ENCODE peak calls at places on chromosomes 7 and 10, in ten cellular contexts. One of them, this sample, is unnamed.

GRCh38 chr7:1678070-1678543 is 8.0 kb downstream of the ELFN1 start:
- DNase-seq in amniotic stem cell: no peak
- DNase-seq in MV-4-11: no peak
- DNase-seq in GM04504: no peak
- DNase-seq in HT1080: no peak
- DNase-seq in T-cell: no peak
- DNase-seq in mucosa of descending colon: no peak
- DNase-seq in stimulated activated CD8-positive, alpha-beta memory T cell treated with anti-CD3 and anti-CD28 coated beads, Interleukin-15, amount 100 ng/mL, for 1 hour: no peak
- DNase-seq in heart right ventricle: no peak
- DNase-seq in GM10248: peak
- DNase-seq in this sample: peak

GRCh38 chr10:125041856-125042506 is 100.1 kb downstream of the ZRANB1 start:
- DNase-seq in HT1080: no peak
- DNase-seq in heart right ventricle: no peak
- DNase-seq in T-cell: no peak
- DNase-seq in mucosa of descending colon: no peak
- DNase-seq in GM04504: no peak
- DNase-seq in MV-4-11: no peak
- DNase-seq in amniotic stem cell: no peak
- DNase-seq in GM10248: no peak
- DNase-seq in stimulated activated CD8-positive, alpha-beta memory T cell treated with anti-CD3 and anti-CD28 coated beads, Interleukin-15, amount 100 ng/mL, for 1 hour: no peak
- DNase-seq in this sample: no peak

GRCh38 chr10:18713077-18713476 is 53.8 kb downstream of the ARL5B start:
- DNase-seq in GM10248: no peak
- DNase-seq in T-cell: no peak
- DNase-seq in mucosa of descending colon: no peak
- DNase-seq in MV-4-11: peak
- DNase-seq in HT1080: peak
- DNase-seq in heart right ventricle: no peak
- DNase-seq in GM04504: peak
- DNase-seq in amniotic stem cell: peak
- DNase-seq in stimulated activated CD8-positive, alpha-beta memory T cell treated with anti-CD3 and anti-CD28 coated beads, Interleukin-15, amount 100 ng/mL, for 1 hour: no peak
- DNase-seq in this sample: no peak

GRCh38 chr7:94252124-94252523 is 142.6 kb upstream of the COL1A2 start:
- DNase-seq in heart right ventricle: no peak
- DNase-seq in amniotic stem cell: no peak
- DNase-seq in stimulated activated CD8-positive, alpha-beta memory T cell treated with anti-CD3 and anti-CD28 coated beads, Interleukin-15, amount 100 ng/mL, for 1 hour: no peak
- DNase-seq in GM04504: no peak
- DNase-seq in mucosa of descending colon: no peak
- DNase-seq in HT1080: no peak
- DNase-seq in MV-4-11: no peak
- DNase-seq in T-cell: no peak
- DNase-seq in GM10248: no peak
- DNase-seq in this sample: no peak

GRCh38 chr10:2924425-2924824 is 142.9 kb upstream of the PFKP start:
- DNase-seq in GM04504: no peak
- DNase-seq in T-cell: no peak
- DNase-seq in heart right ventricle: no peak
- DNase-seq in HT1080: no peak
- DNase-seq in GM10248: no peak
- DNase-seq in MV-4-11: no peak
- DNase-seq in mucosa of descending colon: no peak
- DNase-seq in stimulated activated CD8-positive, alpha-beta memory T cell treated with anti-CD3 and anti-CD28 coated beads, Interleukin-15, amount 100 ng/mL, for 1 hour: no peak
- DNase-seq in amniotic stem cell: no peak
- DNase-seq in this sample: no peak

GRCh38 chr7:31134246-31135188 is 82.4 kb downstream of the ADCYAP1R1 start:
- DNase-seq in stimulated activated CD8-positive, alpha-beta memory T cell treated with anti-CD3 and anti-CD28 coated beads, Interleukin-15, amount 100 ng/mL, for 1 hour: no peak
- DNase-seq in mucosa of descending colon: peak
- DNase-seq in heart right ventricle: peak
- DNase-seq in amniotic stem cell: peak
- DNase-seq in MV-4-11: peak
- DNase-seq in T-cell: peak
- DNase-seq in GM10248: peak
- DNase-seq in GM04504: peak
- DNase-seq in HT1080: peak
- DNase-seq in this sample: no peak

GRCh38 chr10:88039496-88040200 is 176.2 kb downstream of the PTEN start:
- DNase-seq in MV-4-11: no peak
- DNase-seq in HT1080: peak
- DNase-seq in mucosa of descending colon: no peak
- DNase-seq in GM04504: no peak
- DNase-seq in GM10248: no peak
- DNase-seq in amniotic stem cell: no peak
- DNase-seq in stimulated activated CD8-positive, alpha-beta memory T cell treated with anti-CD3 and anti-CD28 coated beads, Interleukin-15, amount 100 ng/mL, for 1 hour: no peak
- DNase-seq in heart right ventricle: no peak
- DNase-seq in T-cell: no peak
- DNase-seq in this sample: no peak

GRCh38 chr10:132068431-132069121 is 2.8 kb downstream of the JAKMIP3 start:
- DNase-seq in T-cell: no peak
- DNase-seq in GM04504: no peak
- DNase-seq in MV-4-11: no peak
- DNase-seq in amniotic stem cell: no peak
- DNase-seq in heart right ventricle: no peak
- DNase-seq in HT1080: no peak
- DNase-seq in mucosa of descending colon: no peak
- DNase-seq in stimulated activated CD8-positive, alpha-beta memory T cell treated with anti-CD3 and anti-CD28 coated beads, Interleukin-15, amount 100 ng/mL, for 1 hour: no peak
- DNase-seq in GM10248: no peak
- DNase-seq in this sample: peak

GRCh38 chr7:106243893-106244292 is 40.9 kb downstream of the NAMPT start:
- DNase-seq in HT1080: no peak
- DNase-seq in GM04504: peak
- DNase-seq in T-cell: no peak
- DNase-seq in mucosa of descending colon: no peak
- DNase-seq in amniotic stem cell: no peak
- DNase-seq in GM10248: no peak
- DNase-seq in stimulated activated CD8-positive, alpha-beta memory T cell treated with anti-CD3 and anti-CD28 coated beads, Interleukin-15, amount 100 ng/mL, for 1 hour: no peak
- DNase-seq in MV-4-11: no peak
- DNase-seq in heart right ventricle: no peak
- DNase-seq in this sample: no peak

GRCh38 chr10:4851846-4852245 is 25.8 kb downstream of the AKR1E2 start:
- DNase-seq in heart right ventricle: peak
- DNase-seq in HT1080: no peak
- DNase-seq in stimulated activated CD8-positive, alpha-beta memory T cell treated with anti-CD3 and anti-CD28 coated beads, Interleukin-15, amount 100 ng/mL, for 1 hour: no peak
- DNase-seq in GM10248: no peak
- DNase-seq in GM04504: no peak
- DNase-seq in MV-4-11: no peak
- DNase-seq in amniotic stem cell: no peak
- DNase-seq in mucosa of descending colon: no peak
- DNase-seq in T-cell: no peak
- DNase-seq in this sample: no peak

GRCh38 chr10:71314028-71314693 is 4.9 kb upstream of the SLC29A3 start:
- DNase-seq in heart right ventricle: peak
- DNase-seq in HT1080: no peak
- DNase-seq in stimulated activated CD8-positive, alpha-beta memory T cell treated with anti-CD3 and anti-CD28 coated beads, Interleukin-15, amount 100 ng/mL, for 1 hour: peak
- DNase-seq in MV-4-11: peak
- DNase-seq in mucosa of descending colon: peak
- DNase-seq in GM04504: no peak
- DNase-seq in amniotic stem cell: no peak
- DNase-seq in GM10248: peak
- DNase-seq in T-cell: peak
- DNase-seq in this sample: no peak

GRCh38 chr10:104406715-104407517 is 53.3 kb downstream of the CFAP58 start:
- DNase-seq in HT1080: peak
- DNase-seq in T-cell: no peak
- DNase-seq in amniotic stem cell: peak
- DNase-seq in GM04504: peak
- DNase-seq in stimulated activated CD8-positive, alpha-beta memory T cell treated with anti-CD3 and anti-CD28 coated beads, Interleukin-15, amount 100 ng/mL, for 1 hour: no peak
- DNase-seq in GM10248: no peak
- DNase-seq in heart right ventricle: no peak
- DNase-seq in MV-4-11: peak
- DNase-seq in mucosa of descending colon: no peak
- DNase-seq in this sample: no peak

GRCh38 chr10:114483575-114483974 is 79.3 kb upstream of the AFAP1L2 start:
- DNase-seq in T-cell: no peak
- DNase-seq in stimulated activated CD8-positive, alpha-beta memory T cell treated with anti-CD3 and anti-CD28 coated beads, Interleukin-15, amount 100 ng/mL, for 1 hour: no peak
- DNase-seq in mucosa of descending colon: no peak
- DNase-seq in HT1080: no peak
- DNase-seq in GM04504: no peak
- DNase-seq in MV-4-11: no peak
- DNase-seq in GM10248: no peak
- DNase-seq in heart right ventricle: no peak
- DNase-seq in amniotic stem cell: no peak
- DNase-seq in this sample: no peak

GRCh38 chr10:98134431-98135221 is at the start of gene R3HCC1L:
- DNase-seq in GM04504: peak
- DNase-seq in MV-4-11: peak
- DNase-seq in HT1080: peak
- DNase-seq in amniotic stem cell: peak
- DNase-seq in stimulated activated CD8-positive, alpha-beta memory T cell treated with anti-CD3 and anti-CD28 coated beads, Interleukin-15, amount 100 ng/mL, for 1 hour: peak
- DNase-seq in mucosa of descending colon: peak
- DNase-seq in heart right ventricle: peak
- DNase-seq in GM10248: peak
- DNase-seq in T-cell: peak
- DNase-seq in this sample: peak

GRCh38 chr7:123782071-123782798 is 33.4 kb upstream of the WASL start:
- DNase-seq in heart right ventricle: no peak
- DNase-seq in GM04504: no peak
- DNase-seq in stimulated activated CD8-positive, alpha-beta memory T cell treated with anti-CD3 and anti-CD28 coated beads, Interleukin-15, amount 100 ng/mL, for 1 hour: no peak
- DNase-seq in T-cell: no peak
- DNase-seq in GM10248: no peak
- DNase-seq in amniotic stem cell: no peak
- DNase-seq in HT1080: no peak
- DNase-seq in mucosa of descending colon: peak
- DNase-seq in MV-4-11: no peak
- DNase-seq in this sample: no peak

GRCh38 chr7:127541548-127541947 is 43.8 kb downstream of the GCC1 start:
- DNase-seq in stimulated activated CD8-positive, alpha-beta memory T cell treated with anti-CD3 and anti-CD28 coated beads, Interleukin-15, amount 100 ng/mL, for 1 hour: no peak
- DNase-seq in MV-4-11: no peak
- DNase-seq in heart right ventricle: no peak
- DNase-seq in T-cell: no peak
- DNase-seq in GM10248: no peak
- DNase-seq in amniotic stem cell: no peak
- DNase-seq in mucosa of descending colon: no peak
- DNase-seq in GM04504: no peak
- DNase-seq in HT1080: no peak
- DNase-seq in this sample: no peak

GRCh38 chr7:134514663-134515062 is 12.7 kb upstream of the AKR1B10 start:
- DNase-seq in amniotic stem cell: peak
- DNase-seq in MV-4-11: peak
- DNase-seq in mucosa of descending colon: peak
- DNase-seq in GM04504: peak
- DNase-seq in GM10248: peak
- DNase-seq in heart right ventricle: no peak
- DNase-seq in stimulated activated CD8-positive, alpha-beta memory T cell treated with anti-CD3 and anti-CD28 coated beads, Interleukin-15, amount 100 ng/mL, for 1 hour: no peak
- DNase-seq in T-cell: peak
- DNase-seq in HT1080: peak
- DNase-seq in this sample: no peak

GRCh38 chr10:110569120-110569519 is 1.6 kb downstream of the SMC3 start:
- DNase-seq in HT1080: no peak
- DNase-seq in GM10248: no peak
- DNase-seq in amniotic stem cell: no peak
- DNase-seq in T-cell: no peak
- DNase-seq in heart right ventricle: no peak
- DNase-seq in stimulated activated CD8-positive, alpha-beta memory T cell treated with anti-CD3 and anti-CD28 coated beads, Interleukin-15, amount 100 ng/mL, for 1 hour: no peak
- DNase-seq in mucosa of descending colon: no peak
- DNase-seq in MV-4-11: no peak
- DNase-seq in GM04504: no peak
- DNase-seq in this sample: no peak

GRCh38 chr7:5396999-5397656 is 26.5 kb downstream of the TNRC18 start:
- DNase-seq in heart right ventricle: peak
- DNase-seq in mucosa of descending colon: peak
- DNase-seq in GM04504: peak
- DNase-seq in GM10248: peak
- DNase-seq in HT1080: peak
- DNase-seq in T-cell: peak
- DNase-seq in stimulated activated CD8-positive, alpha-beta memory T cell treated with anti-CD3 and anti-CD28 coated beads, Interleukin-15, amount 100 ng/mL, for 1 hour: peak
- DNase-seq in MV-4-11: peak
- DNase-seq in amniotic stem cell: no peak
- DNase-seq in this sample: peak

GRCh38 chr10:63064706-63065105 is 68.4 kb upstream of the NRBF2 start:
- DNase-seq in stimulated activated CD8-positive, alpha-beta memory T cell treated with anti-CD3 and anti-CD28 coated beads, Interleukin-15, amount 100 ng/mL, for 1 hour: no peak
- DNase-seq in amniotic stem cell: no peak
- DNase-seq in heart right ventricle: no peak
- DNase-seq in GM04504: no peak
- DNase-seq in T-cell: no peak
- DNase-seq in mucosa of descending colon: no peak
- DNase-seq in GM10248: no peak
- DNase-seq in HT1080: no peak
- DNase-seq in MV-4-11: no peak
- DNase-seq in this sample: no peak

GRCh38 chr7:1532456-1533254 is 2.2 kb downstream of the MAFK start:
- DNase-seq in heart right ventricle: peak
- DNase-seq in GM04504: peak
- DNase-seq in amniotic stem cell: peak
- DNase-seq in GM10248: no peak
- DNase-seq in stimulated activated CD8-positive, alpha-beta memory T cell treated with anti-CD3 and anti-CD28 coated beads, Interleukin-15, amount 100 ng/mL, for 1 hour: peak
- DNase-seq in MV-4-11: peak
- DNase-seq in HT1080: peak
- DNase-seq in mucosa of descending colon: peak
- DNase-seq in T-cell: peak
- DNase-seq in this sample: peak

GRCh38 chr7:17370901-17371550 is 72.6 kb downstream of the AHR start:
- DNase-seq in GM10248: no peak
- DNase-seq in amniotic stem cell: no peak
- DNase-seq in mucosa of descending colon: no peak
- DNase-seq in heart right ventricle: no peak
- DNase-seq in GM04504: no peak
- DNase-seq in HT1080: no peak
- DNase-seq in T-cell: no peak
- DNase-seq in stimulated activated CD8-positive, alpha-beta memory T cell treated with anti-CD3 and anti-CD28 coated beads, Interleukin-15, amount 100 ng/mL, for 1 hour: no peak
- DNase-seq in MV-4-11: peak
- DNase-seq in this sample: no peak

GRCh38 chr10:35486297-35486991 is 118.7 kb upstream of the GJD4 start:
- DNase-seq in HT1080: no peak
- DNase-seq in GM04504: no peak
- DNase-seq in T-cell: no peak
- DNase-seq in mucosa of descending colon: no peak
- DNase-seq in MV-4-11: peak
- DNase-seq in amniotic stem cell: no peak
- DNase-seq in GM10248: no peak
- DNase-seq in stimulated activated CD8-positive, alpha-beta memory T cell treated with anti-CD3 and anti-CD28 coated beads, Interleukin-15, amount 100 ng/mL, for 1 hour: no peak
- DNase-seq in heart right ventricle: no peak
- DNase-seq in this sample: no peak